ENCODE peak calls at places on chromosome 6, in six cellular contexts. P is thyroid gland, K is endothelial cell of umbilical vein, T is right lobe of liver, E is Panc1, N is H1. Q is an unnamed sample. For H3K36me3 and H3K4me1, the result is how much of the 10 kb centered on the place peaks cover.

GRCh38 chr6:128507337-128508310 is 12.8 kb downstream of the PTPRK start:
- DNase-seq in P (no peak), K (peak), T (no peak), E (no peak), N (no peak), Q (peak)

GRCh38 chr6:155219858-155220301 is 43.9 kb upstream of the CLDN20 start:
- DNase-seq in P (peak), K (peak), T (no peak), E (no peak), N (no peak), Q (no peak)

GRCh38 chr6:79762370-79762769 is 131.2 kb downstream of the SH3BGRL2 start:
- DNase-seq in P (no peak), K (peak), T (no peak), E (no peak), N (no peak), Q (peak)

GRCh38 chr6:106387875-106388274 is 27.4 kb downstream of the CRYBG1 start:
- DNase-seq in P (no peak), K (no peak), T (no peak), E (no peak), N (no peak), Q (no peak)

GRCh38 chr6:52538921-52539354 is 37.9 kb downstream of the TRAM2 start:
- DNase-seq in P (no peak), K (no peak), T (no peak), E (no peak), N (no peak), Q (peak)

GRCh38 chr6:34143884-34144580 is 1.9 kb downstream of the GRM4 start:
- DNase-seq in P (peak), K (peak), T (peak), E (no peak), N (peak), Q (peak)

GRCh38 chr6:41801380-41801779 is 13.9 kb downstream of the TOMM6 start:
- DNase-seq in P (no peak), K (peak), T (no peak), E (no peak), N (no peak), Q (peak)

GRCh38 chr6:99031957-99032356 is 84.2 kb upstream of the FBXL4 start:
- DNase-seq in P (no peak), K (no peak), T (no peak), E (no peak), N (no peak), Q (no peak)

GRCh38 chr6:170098428-170099170 is 192.3 kb downstream of the DLL1 start:
- DNase-seq in P (no peak), K (no peak), T (peak), E (no peak), N (peak), Q (no peak)

GRCh38 chr6:54921891-54922290 is 75.3 kb downstream of the FAM83B start:
- DNase-seq in P (no peak), K (no peak), T (no peak), E (no peak), N (no peak), Q (no peak)

GRCh38 chr6:150229775-150230561 is 87.1 kb downstream of the PPP1R14C start:
- DNase-seq in P (no peak), K (no peak), T (no peak), E (no peak), N (no peak), Q (peak)

GRCh38 chr6:157552171-157552747 is 171.3 kb downstream of the ZDHHC14 start:
- DNase-seq in P (no peak), K (no peak), T (no peak), E (no peak), N (peak), Q (no peak)

GRCh38 chr6:169625376-169625775 is 76.5 kb downstream of the WDR27 start:
- DNase-seq in P (no peak), K (no peak), T (no peak), E (no peak), N (no peak), Q (no peak)

GRCh38 chr6:64081459-64081858 is 445.9 kb downstream of the PHF3 start:
- DNase-seq in P (no peak), K (no peak), T (no peak), E (no peak), N (no peak), Q (no peak)

GRCh38 chr6:53723331-53723730 is 57.8 kb upstream of the KLHL31 start:
- DNase-seq in P (no peak), K (no peak), T (no peak), E (no peak), N (no peak), Q (no peak)

GRCh38 chr6:158926429-158926828 is 73.6 kb downstream of the RSPH3 start:
- DNase-seq in P (no peak), K (no peak), T (no peak), E (peak), N (no peak), Q (peak)

GRCh38 chr6:158518196-158519127 is 41.4 kb upstream of the TMEM181 start:
- DNase-seq in P (peak), K (peak), T (peak), E (peak), N (peak), Q (peak)

GRCh38 chr6:135251416-135251815 is 70.3 kb downstream of the MYB start:
- DNase-seq in P (no peak), K (no peak), T (peak), E (no peak), N (no peak), Q (no peak)

GRCh38 chr6:142359271-142359960 is 57.6 kb downstream of the ADGRG6 start:
- DNase-seq in P (no peak), K (peak), T (no peak), E (no peak), N (no peak), Q (no peak)

GRCh38 chr6:13916230-13916944 is 8.4 kb upstream of the RNF182 start:
- DNase-seq in P (peak), K (no peak), T (no peak), E (no peak), N (no peak), Q (peak)

GRCh38 chr6:157273756-157274088 is 49.6 kb downstream of the TMEM242 start:
- DNase-seq in P (no peak), K (no peak), T (no peak), E (no peak), N (no peak), Q (no peak)

GRCh38 chr6:144660545-144660944 is 375.4 kb downstream of the UTRN start:
- DNase-seq in P (no peak), K (no peak), T (no peak), E (no peak), N (no peak), Q (no peak)

GRCh38 chr6:121645100-121645745 is 209.8 kb downstream of the GJA1 start:
- DNase-seq in P (no peak), K (no peak), T (no peak), E (no peak), N (no peak), Q (no peak)

GRCh38 chr6:235763-236360 is 56.4 kb upstream of the DUSP22 start:
- DNase-seq in P (no peak), K (no peak), T (no peak), E (no peak), N (no peak), Q (peak)

GRCh38 chr6:141169419-141169818 is 963.3 kb upstream of the GJE1 start:
- DNase-seq in P (no peak), K (no peak), T (no peak), E (no peak), N (no peak), Q (peak)

GRCh38 chr6:160102956-160103824 is 18.4 kb upstream of the SLC22A1 start:
- DNase-seq in P (no peak), K (peak), T (no peak), E (no peak), N (peak), Q (peak)

GRCh38 chr6:137715589-137716045 is 151.4 kb upstream of the TNFAIP3 start:
- DNase-seq in P (no peak), K (no peak), T (no peak), E (no peak), N (no peak), Q (no peak)

GRCh38 chr6:133623065-133623464 is 265.8 kb upstream of the TCF21 start:
- DNase-seq in P (no peak), K (no peak), T (no peak), E (no peak), N (no peak), Q (peak)

GRCh38 chr6:9938801-9939200 is 476.1 kb downstream of the TFAP2A start:
- DNase-seq in P (no peak), K (no peak), T (no peak), E (no peak), N (no peak), Q (no peak)

GRCh38 chr6:137495652-137496391 is 1.6 kb upstream of the OLIG3 start:
- DNase-seq in P (no peak), K (no peak), T (no peak), E (no peak), N (peak), Q (no peak)

GRCh38 chr6:1610497-1611321 is 994 bp downstream of the FOXC1 start:
- DNase-seq in P (peak), K (peak), T (no peak), E (no peak), N (no peak), Q (peak)

GRCh38 chr6:73382462-73383113 is 12.0 kb upstream of the DDX43 start:
- DNase-seq in P (no peak), K (no peak), T (no peak), E (no peak), N (no peak), Q (peak)

GRCh38 chr6:157831424-157832249 is 8.6 kb downstream of the SNX9 start:
- DNase-seq in P (no peak), K (no peak), T (no peak), E (no peak), N (no peak), Q (peak)

GRCh38 chr6:112253505-112253841 is 894 bp downstream of the LAMA4 start:
- DNase-seq in P (no peak), K (no peak), T (no peak), E (no peak), N (peak), Q (no peak)

GRCh38 chr6:62530985-62531384 is 245.0 kb upstream of the KHDRBS2 start:
- DNase-seq in P (no peak), K (no peak), T (no peak), E (no peak), N (no peak), Q (no peak)

GRCh38 chr6:62523630-62524029 is 237.6 kb upstream of the KHDRBS2 start:
- DNase-seq in P (no peak), K (no peak), T (no peak), E (no peak), N (no peak), Q (no peak)

DNA sequence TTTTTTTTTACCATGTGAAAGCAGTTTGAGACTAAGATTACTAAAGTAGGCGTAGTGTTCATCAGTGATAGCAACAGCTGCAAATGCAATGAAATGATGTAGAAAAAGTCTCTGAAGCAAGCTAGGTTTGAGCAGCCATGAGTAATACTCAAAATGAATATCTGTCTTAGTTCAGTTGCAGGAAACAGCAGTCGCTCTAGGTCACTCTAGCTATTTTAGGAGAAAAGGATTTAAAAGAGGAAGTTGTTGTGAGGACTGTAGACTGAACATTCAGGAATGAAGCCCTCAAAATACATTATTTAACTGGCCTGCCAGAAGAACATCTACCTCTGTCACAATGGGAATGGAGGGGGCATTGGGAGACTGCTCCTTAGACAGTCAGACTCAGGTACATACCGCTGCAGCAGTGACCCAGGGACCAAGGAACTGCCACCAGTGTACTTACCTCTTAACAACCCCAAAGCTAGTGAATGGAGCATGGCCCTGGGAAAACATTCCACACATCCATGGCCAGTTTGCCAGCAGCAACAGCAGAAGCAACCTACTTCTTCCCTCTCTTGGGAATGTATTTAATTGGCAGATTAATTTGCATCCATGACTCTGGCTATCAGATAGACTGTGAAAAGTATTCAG is 243.0 kb upstream of the KHDRBS2 start:
- DNase-seq in P (no peak), K (no peak), T (no peak), E (no peak), N (no peak), Q (no peak)
- H3K36me3 ChIP-seq in P (under half), K (under half), T (under half), E (under half), N (under half), Q (under half)

GRCh38 chr6:38524436-38525145 is 115.1 kb downstream of the BTBD9 start:
- DNase-seq in P (no peak), K (peak), T (no peak), E (no peak), N (no peak), Q (no peak)

GRCh38 chr6:38531134-38531533 is 108.6 kb downstream of the BTBD9 start:
- DNase-seq in P (no peak), K (peak), T (no peak), E (no peak), N (no peak), Q (no peak)

GRCh38 chr6:38527371-38527770 is 112.4 kb downstream of the BTBD9 start:
- DNase-seq in P (no peak), K (peak), T (no peak), E (no peak), N (no peak), Q (no peak)

GRCh38 chr6:38525888-38526287 is 113.8 kb downstream of the BTBD9 start:
- DNase-seq in P (no peak), K (no peak), T (no peak), E (no peak), N (no peak), Q (no peak)

DNA sequence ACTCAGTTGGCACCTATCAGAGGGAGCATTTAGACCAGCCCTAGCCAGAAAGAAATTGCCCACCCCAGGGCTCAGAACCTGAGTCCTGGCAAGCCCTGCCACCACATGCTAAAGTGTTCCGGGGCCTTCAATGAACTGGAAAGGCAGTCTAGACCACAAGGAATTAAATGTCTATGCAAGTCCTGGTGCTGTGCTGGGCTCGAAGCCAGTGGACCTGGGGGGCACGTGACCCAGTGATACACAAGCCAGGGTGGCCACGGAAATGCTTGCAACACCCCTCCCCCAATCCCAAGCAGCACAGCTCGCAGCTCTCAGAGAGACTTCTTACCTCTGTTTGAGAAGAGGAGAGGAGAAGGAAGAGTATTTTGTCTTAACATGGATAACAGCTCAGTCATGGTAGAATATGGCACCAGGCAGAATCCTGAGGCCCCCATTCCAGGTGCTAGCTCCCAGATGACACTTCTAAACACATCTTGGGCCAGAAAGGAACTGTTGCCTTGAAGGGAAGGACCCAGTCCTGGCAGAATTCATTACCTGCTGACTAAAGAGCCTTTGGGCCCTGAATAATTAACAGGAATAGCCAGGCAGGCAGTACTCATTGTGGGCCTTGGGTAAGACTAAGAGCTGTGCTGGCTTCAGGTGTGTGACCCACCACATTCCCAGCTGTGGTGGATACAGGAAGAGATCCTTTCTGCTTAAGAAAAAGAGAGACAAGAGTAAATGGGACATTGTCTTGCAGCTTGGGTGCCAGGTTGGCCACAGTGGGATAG is 111.3 kb downstream of the BTBD9 start:
- DNase-seq in P (no peak), K (no peak), T (no peak), E (no peak), N (no peak), Q (no peak)
- H3K4me3 ChIP-seq in P (no peak), K (no peak), T (no peak), E (no peak), N (no peak), Q (no peak)

GRCh38 chr6:32189742-32190053 is 304 bp downstream of the PBX2 start:
- DNase-seq in P (no peak), K (no peak), T (peak), E (no peak), N (no peak), Q (no peak)
- H3K4me1 ChIP-seq in P (half or more), K (under half), T (under half), E (under half), N (under half), Q (under half)

DNA sequence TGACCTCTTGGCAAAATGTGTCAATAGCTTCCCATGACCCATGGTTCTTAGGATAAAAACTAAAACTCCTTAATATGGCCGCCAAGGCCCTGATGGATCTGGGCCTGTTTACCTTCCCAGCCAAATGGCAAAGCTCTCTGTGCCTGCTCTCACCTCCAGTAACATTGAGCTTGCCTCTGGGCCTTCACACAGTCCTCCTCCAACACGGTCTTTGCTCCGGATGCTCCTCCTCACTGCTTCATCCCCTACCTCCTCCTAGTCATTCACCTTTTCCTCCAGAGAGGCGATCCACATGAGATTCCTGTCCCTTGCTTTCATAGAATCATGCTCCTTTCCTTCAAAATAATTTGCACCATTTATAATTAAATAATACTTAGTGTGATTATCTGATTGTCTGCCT is 172.3 kb upstream of the AFDN start:
- DNase-seq in P (no peak), K (no peak), T (no peak), E (no peak), N (no peak), Q (no peak)
- H3K36me3 ChIP-seq in P (under half), K (under half), T (under half), E (under half), N (under half), Q (under half)

GRCh38 chr6:37819802-37820712 is 530 bp downstream of the ZFAND3 start:
- DNase-seq in P (peak), K (peak), T (peak), E (no peak), N (peak), Q (peak)

GRCh38 chr6:37822851-37823682 is 3.5 kb downstream of the ZFAND3 start:
- DNase-seq in P (peak), K (peak), T (no peak), E (no peak), N (no peak), Q (no peak)

GRCh38 chr6:37819177-37819801 is at the start of gene ZFAND3:
- DNase-seq in P (peak), K (peak), T (peak), E (peak), N (peak), Q (peak)

GRCh38 chr6:37820713-37821069 is 1.2 kb downstream of the ZFAND3 start:
- DNase-seq in P (no peak), K (no peak), T (no peak), E (no peak), N (no peak), Q (peak)

DNA sequence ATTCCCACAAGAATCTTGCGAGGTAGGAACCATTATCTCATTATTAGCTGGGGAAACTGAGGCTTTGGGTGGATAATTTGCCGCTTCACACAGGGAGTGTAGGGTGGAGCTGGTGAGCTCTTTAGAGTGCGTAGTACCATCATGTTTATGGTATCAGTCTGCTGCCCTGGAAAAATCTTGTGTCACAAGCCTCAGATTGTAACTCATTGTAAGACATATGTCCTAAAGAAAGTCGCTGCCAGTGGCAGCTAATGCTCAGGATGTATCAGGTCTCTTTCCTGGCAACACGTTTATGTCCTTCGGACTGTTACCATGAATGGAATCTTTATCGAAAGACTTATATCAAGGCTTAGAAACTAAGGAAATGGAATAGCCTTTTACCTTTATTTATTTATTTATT is 1.9 kb downstream of the ZFAND3 start:
- DNase-seq in P (no peak), K (no peak), T (no peak), E (no peak), N (no peak), Q (no peak)
- H3K4me3 ChIP-seq in P (peak), K (no peak), T (peak), E (peak), N (no peak), Q (peak)

DNA sequence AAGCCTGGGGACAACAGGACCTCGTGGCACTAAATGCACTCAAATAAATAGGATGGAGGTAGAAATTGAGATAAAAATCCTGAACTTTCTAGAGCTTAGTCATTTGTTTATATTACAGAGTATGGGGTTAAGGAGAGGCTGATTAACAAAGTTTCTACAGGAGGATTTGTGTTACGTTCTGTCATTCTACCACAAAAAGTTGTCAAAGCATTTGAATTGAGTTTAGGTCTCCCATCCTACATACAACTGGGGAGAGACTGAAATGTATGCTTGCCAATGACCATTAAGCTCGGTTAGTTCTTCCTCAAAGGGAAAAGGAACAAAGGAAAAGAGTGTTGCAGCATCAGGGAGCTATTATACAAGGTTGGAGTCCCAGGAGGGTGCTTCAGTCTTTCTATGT is 597.9 kb downstream of the COL12A1 start:
- DNase-seq in P (no peak), K (peak), T (no peak), E (no peak), N (no peak), Q (peak)
- H3K4me1 ChIP-seq in P (under half), K (under half), T (under half), E (under half), N (under half), Q (half or more)